ENCODE peak calls at places on chromosomes 12 and 14, in eight cellular contexts. E is nephron progenitor cell; F is HuH-7.5; P is CD4-positive, CD25-positive, alpha-beta regulatory T cell; U is progenitor cell of endocrine pancreas; H is astrocyte of the cerebellum; T is GM03348; I is activated CD4-positive, alpha-beta T cell treated with anti-CD3 and anti-CD28 coated beads for 24 hours. Q is an unnamed sample.

GRCh38 chr14:75015496-75015895 is 12.8 kb downstream of the EIF2B2 start:
- DNase-seq in E (no peak), F (no peak), P (no peak), U (no peak), H (no peak), T (no peak), I (no peak), Q (no peak)

GRCh38 chr14:101665478-101666078 is 95.9 kb upstream of the PPP2R5C start:
- DNase-seq in E (peak), F (peak), P (no peak), U (peak), H (peak), T (peak), I (peak), Q (no peak)

GRCh38 chr14:23321572-23322547 is 603 bp downstream of the PABPN1 start:
- DNase-seq in E (peak), F (peak), P (peak), U (peak), H (no peak), T (peak), I (peak), Q (peak)

GRCh38 chr14:36241183-36241582 is 64.7 kb upstream of the PTCSC3 start:
- DNase-seq in E (no peak), F (no peak), P (no peak), U (no peak), H (no peak), T (no peak), I (no peak), Q (no peak)

GRCh38 chr14:60656755-60657608 is 7.7 kb upstream of the SIX1 start:
- DNase-seq in E (peak), F (peak), P (no peak), U (peak), H (no peak), T (peak), I (no peak), Q (no peak)

GRCh38 chr14:56310643-56311042 is 192.4 kb downstream of the PELI2 start:
- DNase-seq in E (no peak), F (no peak), P (no peak), U (no peak), H (no peak), T (no peak), I (no peak), Q (no peak)

GRCh38 chr12:81257952-81258551 is 180.2 kb downstream of the ACSS3 start:
- DNase-seq in E (no peak), F (no peak), P (no peak), U (no peak), H (peak), T (peak), I (no peak), Q (no peak)

GRCh38 chr12:104667139-104667538 is 210.4 kb downstream of the CHST11 start:
- DNase-seq in E (no peak), F (no peak), P (no peak), U (no peak), H (no peak), T (peak), I (no peak), Q (no peak)

GRCh38 chr12:43692064-43692463 is 66.5 kb downstream of the PUS7L start:
- DNase-seq in E (no peak), F (no peak), P (no peak), U (no peak), H (peak), T (no peak), I (no peak), Q (no peak)

GRCh38 chr12:31119531-31120211 is 46.0 kb downstream of the DDX11 start:
- DNase-seq in E (no peak), F (no peak), P (no peak), U (no peak), H (no peak), T (no peak), I (no peak), Q (no peak)

GRCh38 chr12:83343767-83344166 is 657.1 kb downstream of the TMTC2 start:
- DNase-seq in E (no peak), F (no peak), P (no peak), U (no peak), H (no peak), T (no peak), I (no peak), Q (no peak)

GRCh38 chr12:52415870-52416750 is 10.0 kb upstream of the KRT82 start:
- DNase-seq in E (no peak), F (no peak), P (no peak), U (no peak), H (no peak), T (peak), I (no peak), Q (no peak)

GRCh38 chr14:68081489-68081888 is 261.9 kb downstream of the RAD51B start:
- DNase-seq in E (no peak), F (no peak), P (no peak), U (no peak), H (no peak), T (no peak), I (no peak), Q (no peak)

GRCh38 chr12:1046727-1047126 is 55.7 kb downstream of the ERC1 start:
- DNase-seq in E (no peak), F (no peak), P (no peak), U (no peak), H (no peak), T (no peak), I (no peak), Q (no peak)

GRCh38 chr14:30874120-30874998 is at the start of gene COCH:
- DNase-seq in E (peak), F (peak), P (peak), U (peak), H (no peak), T (peak), I (no peak), Q (no peak)

GRCh38 chr12:85206543-85206942 is 73.5 kb upstream of the ALX1 start:
- DNase-seq in E (no peak), F (no peak), P (no peak), U (no peak), H (no peak), T (no peak), I (no peak), Q (no peak)

GRCh38 chr12:125403145-125403789 is 338.0 kb downstream of the AACS start:
- DNase-seq in E (no peak), F (no peak), P (no peak), U (no peak), H (peak), T (peak), I (no peak), Q (no peak)

GRCh38 chr12:61282790-61283575 is 977.2 kb upstream of the USP15 start:
- DNase-seq in E (no peak), F (no peak), P (no peak), U (no peak), H (no peak), T (no peak), I (no peak), Q (no peak)

GRCh38 chr14:59281613-59282012 is 93.1 kb downstream of the DAAM1 start:
- DNase-seq in E (no peak), F (no peak), P (no peak), U (no peak), H (no peak), T (peak), I (no peak), Q (no peak)

GRCh38 chr14:64952598-64953309 is 10.2 kb upstream of the GPX2 start:
- DNase-seq in E (no peak), F (no peak), P (no peak), U (no peak), H (no peak), T (no peak), I (no peak), Q (no peak)

GRCh38 chr14:35760143-35760542 is 49.0 kb downstream of the RALGAPA1 start:
- DNase-seq in E (no peak), F (no peak), P (no peak), U (no peak), H (no peak), T (no peak), I (no peak), Q (no peak)

GRCh38 chr14:75725481-75725880 is 64.4 kb downstream of the TTLL5 start:
- DNase-seq in E (no peak), F (no peak), P (no peak), U (no peak), H (no peak), T (no peak), I (no peak), Q (no peak)

GRCh38 chr12:57765698-57766463 is 997 bp downstream of the CYP27B1 start:
- DNase-seq in E (peak), F (no peak), P (no peak), U (no peak), H (no peak), T (no peak), I (no peak), Q (no peak)

GRCh38 chr14:77181124-77181602 is 435 bp upstream of the TMEM63C start:
- DNase-seq in E (no peak), F (no peak), P (no peak), U (no peak), H (no peak), T (no peak), I (no peak), Q (no peak)

GRCh38 chr14:29857545-29857944 is 70.1 kb downstream of the PRKD1 start:
- DNase-seq in E (no peak), F (no peak), P (no peak), U (no peak), H (no peak), T (no peak), I (no peak), Q (no peak)

GRCh38 chr14:72657214-72657921 is 236.5 kb downstream of the DPF3 start:
- DNase-seq in E (no peak), F (no peak), P (no peak), U (no peak), H (peak), T (no peak), I (no peak), Q (no peak)

GRCh38 chr14:57692671-57693070 is 173.2 kb downstream of the SLC35F4 start:
- DNase-seq in E (no peak), F (no peak), P (no peak), U (no peak), H (peak), T (peak), I (no peak), Q (no peak)

GRCh38 chr14:97705976-97706375 is 908.8 kb downstream of the VRK1 start:
- DNase-seq in E (no peak), F (no peak), P (no peak), U (no peak), H (no peak), T (no peak), I (no peak), Q (no peak)

GRCh38 chr14:68782091-68782981 is 10.5 kb downstream of the ZFP36L1 start:
- DNase-seq in E (no peak), F (no peak), P (peak), U (no peak), H (no peak), T (no peak), I (no peak), Q (no peak)

GRCh38 chr14:75562494-75562893 is 15.9 kb upstream of the FLVCR2 start:
- DNase-seq in E (no peak), F (no peak), P (no peak), U (no peak), H (no peak), T (no peak), I (no peak), Q (no peak)

GRCh38 chr14:93824518-93825234 is 36.4 kb upstream of the PRIMA1 start:
- DNase-seq in E (peak), F (no peak), P (no peak), U (no peak), H (no peak), T (no peak), I (no peak), Q (no peak)

GRCh38 chr12:8950702-8951478 is 1.4 kb upstream of the M6PR start:
- DNase-seq in E (no peak), F (no peak), P (no peak), U (no peak), H (no peak), T (peak), I (no peak), Q (no peak)

GRCh38 chr12:54167500-54167896 is 21.3 kb downstream of the SMUG1 start:
- DNase-seq in E (no peak), F (no peak), P (no peak), U (no peak), H (no peak), T (no peak), I (no peak), Q (no peak)

GRCh38 chr14:100714205-100714781 is 12.4 kb upstream of the DLK1 start:
- DNase-seq in E (no peak), F (no peak), P (no peak), U (no peak), H (no peak), T (peak), I (no peak), Q (no peak)

GRCh38 chr12:85603556-85603955 is 232.7 kb downstream of the RASSF9 start:
- DNase-seq in E (no peak), F (no peak), P (no peak), U (no peak), H (no peak), T (no peak), I (no peak), Q (no peak)

Q was measured in activated T-helper 2 cell treated with anti-CD3 and anti-CD28 coated beads, Interferon-gamma antibody, Interleukin-2, Interleukin-4, amounts not matched to agents 10 μg/mL and 5 μg/mL and 100 μg/mL, durations not matched to agents 14 hours and 24 hours and 36 hours.